ENCODE peak calls at places on chromosomes 4 and X, in eight cellular contexts. R, S, L, A, I, G, P and B are unnamed samples. For H3K9me2, the result is how much of the 10 kb centered on the place peaks cover.

GRCh38 chrX:7083468-7084396 is 63.8 kb upstream of the STS start:
- DNase-seq in R (peak), S (peak), L (peak), A (no peak), I (no peak), G (peak), P (peak), B (peak)

GRCh38 chrX:12567857-12568256 is 223.4 kb upstream of the PRPS2 start:
- DNase-seq in R (peak), S (no peak), L (peak), A (no peak), I (peak), G (peak), P (no peak), B (peak)

GRCh38 chr4:154838694-154839093 is 57.6 kb downstream of the RBM46 start:
- DNase-seq in R (no peak), S (no peak), L (no peak), A (peak), I (peak), G (no peak), P (no peak), B (no peak)

GRCh38 chrX:2635366-2635765 is 55.7 kb upstream of the CD99 start:
- DNase-seq in R (peak), S (no peak), L (no peak), A (no peak), I (no peak), G (no peak), P (no peak), B (no peak)

GRCh38 chrX:23845316-23845932 is 62.3 kb downstream of the APOO start:
- DNase-seq in R (no peak), S (no peak), L (no peak), A (peak), I (no peak), G (no peak), P (no peak), B (no peak)

GRCh38 chr4:123588631-123589223 is 192.1 kb downstream of the SPRY1 start:
- DNase-seq in R (peak), S (no peak), L (peak), A (peak), I (no peak), G (no peak), P (no peak), B (no peak)

GRCh38 chr4:153335665-153336064 is 8.8 kb upstream of the MND1 start:
- DNase-seq in R (peak), S (no peak), L (peak), A (no peak), I (no peak), G (no peak), P (no peak), B (no peak)

GRCh38 chr4:55311792-55312490 is 34.1 kb upstream of the SRD5A3 start:
- DNase-seq in R (no peak), S (no peak), L (no peak), A (no peak), I (no peak), G (no peak), P (no peak), B (no peak)

GRCh38 chr4:10092481-10093272 is 23.9 kb downstream of the WDR1 start:
- DNase-seq in R (peak), S (no peak), L (no peak), A (no peak), I (no peak), G (no peak), P (no peak), B (no peak)

GRCh38 chr4:77734928-77735327 is 84.2 kb downstream of the CNOT6L start:
- DNase-seq in R (peak), S (no peak), L (no peak), A (peak), I (peak), G (no peak), P (no peak), B (peak)

GRCh38 chr4:26207631-26208030 is 113.2 kb upstream of the RBPJ start:
- DNase-seq in R (peak), S (no peak), L (no peak), A (no peak), I (no peak), G (no peak), P (no peak), B (no peak)

GRCh38 chr4:8651661-8652180 is 59.2 kb downstream of the CPZ start:
- DNase-seq in R (no peak), S (no peak), L (no peak), A (no peak), I (no peak), G (no peak), P (no peak), B (no peak)

GRCh38 chr4:36138221-36138620 is 106.1 kb downstream of the ARAP2 start:
- DNase-seq in R (no peak), S (no peak), L (peak), A (no peak), I (no peak), G (no peak), P (no peak), B (no peak)

GRCh38 chrX:38279188-38279587 is 48.1 kb downstream of the RPGR start:
- DNase-seq in R (no peak), S (no peak), L (no peak), A (peak), I (peak), G (no peak), P (no peak), B (no peak)

GRCh38 chr4:101356928-101357327 is 9.6 kb upstream of the PPP3CA start:
- DNase-seq in R (peak), S (peak), L (peak), A (peak), I (no peak), G (no peak), P (peak), B (no peak)

GRCh38 chrX:13077168-13077567 is 32.7 kb upstream of the FAM9C start:
- DNase-seq in R (peak), S (no peak), L (peak), A (no peak), I (no peak), G (no peak), P (no peak), B (peak)

GRCh38 chr4:180827193-180827592 is 1416.0 kb upstream of the TENM3 start:
- DNase-seq in R (peak), S (no peak), L (peak), A (peak), I (peak), G (no peak), P (no peak), B (no peak)

GRCh38 chrX:49856819-49857218 is 22.5 kb upstream of the USP27X start:
- DNase-seq in R (no peak), S (no peak), L (no peak), A (no peak), I (no peak), G (no peak), P (no peak), B (no peak)

GRCh38 chr4:79663157-79663556 is 255.1 kb upstream of the GK2 start:
- DNase-seq in R (no peak), S (no peak), L (no peak), A (no peak), I (no peak), G (no peak), P (no peak), B (no peak)

GRCh38 chrX:15947648-15948317 is 93.2 kb upstream of the AP1S2 start:
- DNase-seq in R (peak), S (no peak), L (peak), A (peak), I (peak), G (no peak), P (no peak), B (no peak)

GRCh38 chr4:114562176-114562904 is 36.3 kb upstream of the UGT8 start:
- DNase-seq in R (no peak), S (no peak), L (no peak), A (no peak), I (peak), G (no peak), P (no peak), B (no peak)

GRCh38 chr4:111689214-111689613 is 456.0 kb upstream of the FAM241A start:
- DNase-seq in R (peak), S (no peak), L (no peak), A (peak), I (no peak), G (no peak), P (no peak), B (no peak)

GRCh38 chr4:140330311-140330900 is 43.0 kb upstream of the SCOC start:
- DNase-seq in R (peak), S (peak), L (peak), A (peak), I (peak), G (peak), P (no peak), B (peak)

GRCh38 chrX:39899876-39900787 is 197.6 kb downstream of the BCOR start:
- DNase-seq in R (no peak), S (no peak), L (no peak), A (no peak), I (no peak), G (no peak), P (no peak), B (no peak)

GRCh38 chr4:137425281-137425680 is 107.0 kb downstream of the PCDH18 start:
- DNase-seq in R (no peak), S (no peak), L (no peak), A (no peak), I (no peak), G (no peak), P (no peak), B (no peak)

GRCh38 chr4:122978109-122978508 is 55.7 kb upstream of the NUDT6 start:
- DNase-seq in R (no peak), S (no peak), L (no peak), A (no peak), I (no peak), G (no peak), P (no peak), B (peak)

GRCh38 chr4:89657931-89658700 is 178.8 kb downstream of the SNCA start:
- DNase-seq in R (peak), S (peak), L (peak), A (peak), I (peak), G (peak), P (no peak), B (peak)

GRCh38 chr4:114921790-114922581 is 191.4 kb downstream of the NDST4 start:
- DNase-seq in R (no peak), S (no peak), L (no peak), A (no peak), I (no peak), G (no peak), P (no peak), B (no peak)

GRCh38 chr4:6252051-6252450 is 17.6 kb upstream of the WFS1 start:
- DNase-seq in R (no peak), S (no peak), L (no peak), A (no peak), I (no peak), G (no peak), P (no peak), B (no peak)

GRCh38 chrX:13689519-13690211 is 737 bp downstream of the RAB9A start:
- DNase-seq in R (peak), S (no peak), L (peak), A (no peak), I (peak), G (peak), P (no peak), B (peak)

GRCh38 chr4:141348589-141348988 is 127.9 kb downstream of the ZNF330 start:
- DNase-seq in R (no peak), S (no peak), L (no peak), A (no peak), I (no peak), G (no peak), P (no peak), B (no peak)

GRCh38 chr4:118682928-118683327 is 2.3 kb upstream of the METTL14 start:
- DNase-seq in R (peak), S (no peak), L (peak), A (peak), I (peak), G (peak), P (no peak), B (peak)

GRCh38 chr4:98706200-98706813 is 47.9 kb upstream of the TSPAN5 start:
- DNase-seq in R (no peak), S (no peak), L (no peak), A (no peak), I (no peak), G (no peak), P (no peak), B (no peak)

GRCh38 chr4:87864321-87864720 is 31.6 kb downstream of the MEPE start:
- DNase-seq in R (no peak), S (no peak), L (no peak), A (no peak), I (no peak), G (no peak), P (no peak), B (no peak)

GRCh38 chr4:158020175-158020574 is 152.7 kb downstream of the GASK1B start:
- DNase-seq in R (peak), S (peak), L (peak), A (peak), I (peak), G (no peak), P (no peak), B (no peak)

DNA sequence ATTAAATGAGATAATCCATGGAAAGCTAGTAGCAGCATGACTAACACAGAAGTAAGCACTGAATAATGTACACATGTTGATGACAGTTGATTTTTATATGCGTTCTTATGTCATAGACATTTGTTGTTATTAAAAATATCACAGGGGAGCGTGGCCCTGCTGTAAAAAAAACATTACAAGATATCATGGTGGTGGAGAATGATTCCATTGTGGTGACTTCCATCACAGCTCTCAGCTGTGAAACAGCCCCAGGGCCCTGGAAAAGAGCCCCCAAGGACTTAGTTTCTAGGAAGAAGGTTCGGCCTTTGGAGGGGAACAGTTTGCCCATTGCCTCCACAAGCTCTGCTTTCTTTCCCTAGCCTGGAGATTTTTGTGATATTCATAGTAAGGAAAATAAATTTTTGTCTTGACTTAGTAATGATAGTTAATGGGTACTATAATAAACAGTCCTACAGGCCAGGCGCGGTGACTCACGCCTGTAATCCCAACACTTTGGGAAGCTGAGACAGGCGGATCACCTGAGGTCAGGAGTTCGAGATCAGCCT is 49.9 kb downstream of the FAM114A1 start:
- DNase-seq in R (no peak), S (no peak), L (no peak), A (no peak), I (no peak), G (no peak), P (no peak), B (no peak)
- H3K9me2 ChIP-seq in R (under half), S (under half), L (under half), A (under half), I (under half), G (under half), P (under half), B (under half)

GRCh38 chrX:97389761-97390192 is 506.1 kb downstream of the RPA4 start:
- DNase-seq in R (peak), S (peak), L (peak), A (peak), I (no peak), G (no peak), P (peak), B (no peak)
- H3K9me2 ChIP-seq in R (under half), S (under half), L (under half), A (under half), I (under half), G (under half), P (under half), B (under half)

GRCh38 chrX:154535892-154536291 is 10.8 kb downstream of the G6PD start:
- DNase-seq in R (no peak), S (no peak), L (no peak), A (no peak), I (no peak), G (no peak), P (no peak), B (no peak)

GRCh38 chrX:154531626-154532025 is 15.0 kb downstream of the G6PD start:
- DNase-seq in R (peak), S (no peak), L (no peak), A (peak), I (no peak), G (no peak), P (no peak), B (no peak)

GRCh38 chrX:154532690-154533089 is 14.0 kb downstream of the G6PD start:
- DNase-seq in R (no peak), S (no peak), L (no peak), A (no peak), I (no peak), G (no peak), P (no peak), B (no peak)

GRCh38 chrX:154539077-154539476 is 7.6 kb downstream of the G6PD start:
- DNase-seq in R (no peak), S (no peak), L (no peak), A (no peak), I (no peak), G (peak), P (no peak), B (no peak)

DNA sequence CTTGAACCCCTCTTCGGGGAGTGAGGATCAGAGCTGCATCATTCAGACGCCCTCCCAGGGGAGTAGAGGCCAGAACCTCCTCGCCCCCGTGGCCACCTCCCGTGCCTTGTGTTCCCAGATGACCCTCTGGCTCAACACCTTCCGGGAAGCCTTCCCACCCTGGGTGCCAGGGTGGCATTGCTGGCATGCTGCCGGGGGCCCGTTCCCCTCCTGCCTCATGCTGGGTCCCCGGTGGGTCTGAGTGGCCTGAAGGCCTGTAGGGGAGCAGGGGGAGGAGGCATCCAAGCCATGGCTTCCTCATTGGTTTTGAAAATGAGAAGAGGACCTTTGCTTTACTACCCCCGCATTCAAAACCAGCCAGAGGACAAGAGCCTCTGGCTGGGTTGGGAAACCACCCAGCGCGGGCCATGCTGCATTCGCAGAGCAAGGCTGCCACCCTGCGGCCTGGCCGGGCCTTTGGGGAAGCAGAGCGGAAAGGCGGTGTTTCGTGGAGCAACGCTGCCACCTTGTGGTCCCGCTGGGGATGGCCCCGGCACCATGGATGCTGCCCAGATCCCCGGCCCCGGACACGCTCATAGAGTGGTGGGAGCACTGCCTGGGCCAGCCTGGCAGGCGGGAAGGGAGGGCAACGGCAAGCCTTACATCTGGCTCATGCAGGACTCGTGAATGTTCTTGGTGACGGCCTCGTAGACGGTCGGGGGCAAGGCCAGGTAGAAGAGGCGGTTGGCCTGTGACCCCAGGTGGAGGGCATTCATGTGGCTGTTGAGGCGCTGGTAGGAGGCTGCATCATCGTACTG is 11.9 kb downstream of the G6PD start:
- DNase-seq in R (peak), S (peak), L (peak), A (peak), I (peak), G (peak), P (peak), B (peak)
- H3K9me2 ChIP-seq in R (under half), S (under half), L (under half), A (under half), I (under half), G (under half), P (under half), B (under half)

GRCh38 chr4:52172166-52172565 is 121.1 kb downstream of the SPATA18 start:
- DNase-seq in R (peak), S (no peak), L (peak), A (peak), I (peak), G (peak), P (no peak), B (no peak)
- H3K9me2 ChIP-seq in R (under half), S (under half), L (under half), A (under half), I (under half), G (under half), P (under half), B (under half)

DNA sequence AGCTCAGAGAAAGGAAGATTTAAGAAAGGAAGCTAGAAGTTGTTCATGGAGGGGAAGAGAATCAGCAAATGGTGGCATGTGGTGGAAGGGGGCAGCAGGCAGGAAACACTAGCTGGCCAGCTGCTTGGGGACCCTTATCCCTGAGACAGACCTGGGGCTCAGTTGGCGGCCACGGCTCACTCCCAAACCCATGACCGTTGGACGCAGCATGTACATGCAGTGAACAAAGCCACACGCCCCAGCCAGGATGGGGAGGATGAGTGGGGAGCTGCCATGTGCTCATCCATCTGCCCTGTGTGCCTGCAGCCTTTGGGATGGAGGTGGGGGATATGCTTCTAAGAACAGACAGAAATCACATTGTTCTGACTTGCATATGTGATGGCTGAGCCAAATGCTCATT is 155.2 kb upstream of the PABPC5 start:
- DNase-seq in R (no peak), S (no peak), L (no peak), A (no peak), I (no peak), G (no peak), P (no peak), B (no peak)
- H3K9me2 ChIP-seq in R (under half), S (under half), L (under half), A (under half), I (under half), G (under half), P (under half), B (under half)